ENCODE peak calls at places on chromosomes 16 and 17, in four cellular contexts. M is adrenal gland, F is suprapubic skin, L is gastrocnemius medialis. G is an unnamed sample.

GRCh38 chr17:63356275-63356905 is 89.7 kb downstream of the CYB561 start:
- DNase-seq in L (no peak), M (peak), F (no peak), G (no peak)

GRCh38 chr16:35391328-35391727 is 1931.9 kb downstream of the TP53TG3F start:
- DNase-seq in M (peak), F (no peak), L (no peak), G (no peak)

GRCh38 chr17:17269926-17270773 is 10.9 kb downstream of the COPS3 start:
- DNase-seq in M (no peak), L (no peak), F (no peak), G (no peak)

GRCh38 chr17:74924250-74924948 is at the start of gene OTOP2:
- DNase-seq in F (no peak), L (peak), M (peak), G (no peak)

GRCh38 chr17:18994626-18995025 is 9.9 kb downstream of the FAM83G start:
- DNase-seq in F (no peak), L (no peak), M (no peak), G (no peak)

GRCh38 chr17:49390548-49391324 is 23.9 kb downstream of the PHB1 start:
- DNase-seq in M (no peak), F (no peak), L (no peak), G (no peak)

GRCh38 chr17:66348605-66349165 is 46.3 kb downstream of the PRKCA start:
- DNase-seq in M (peak), F (no peak), L (peak), G (no peak)

GRCh38 chr17:45705123-45706009 is 78.8 kb upstream of the CRHR1 start:
- DNase-seq in F (no peak), M (no peak), L (no peak), G (no peak)

GRCh38 chr17:2053380-2054261 is 1.3 kb upstream of the HIC1 start:
- DNase-seq in L (no peak), M (peak), F (peak), G (peak)

GRCh38 chr16:90023078-90023447 is 3.8 kb upstream of the DBNDD1 start:
- DNase-seq in F (no peak), L (no peak), M (no peak), G (no peak)

GRCh38 chr17:16363749-16364536 is 10.7 kb upstream of the CENPV start:
- DNase-seq in M (peak), L (peak), F (peak), G (peak)

GRCh38 chr17:75367312-75367711 is 38.2 kb downstream of the GRB2 start:
- DNase-seq in F (no peak), L (no peak), M (no peak), G (no peak)

GRCh38 chr17:48498168-48498840 is 32.5 kb downstream of the HOXB1 start:
- DNase-seq in M (no peak), F (no peak), L (no peak), G (no peak)

GRCh38 chr17:79574108-79574507 is 36.7 kb downstream of the RBFOX3 start:
- DNase-seq in L (no peak), F (no peak), M (no peak), G (no peak)

GRCh38 chr17:5555254-5555653 is 29.1 kb downstream of the NLRP1 start:
- DNase-seq in F (no peak), M (no peak), L (no peak), G (no peak)

GRCh38 chr17:5254903-5255521 is 20.4 kb upstream of the SCIMP start:
- DNase-seq in F (no peak), M (no peak), L (no peak), G (no peak)

GRCh38 chr16:30104090-30104489 is 8.1 kb upstream of the YPEL3 start:
- DNase-seq in L (no peak), M (no peak), F (no peak), G (no peak)

GRCh38 chr16:8804313-8804712 is 6.7 kb downstream of the PMM2 start:
- DNase-seq in M (no peak), L (no peak), F (no peak), G (no peak)

GRCh38 chr16:8808613-8809353 is 11.1 kb downstream of the PMM2 start:
- DNase-seq in L (no peak), F (no peak), M (no peak), G (no peak)

GRCh38 chr16:8808009-8808408 is 10.4 kb downstream of the PMM2 start:
- DNase-seq in F (no peak), M (no peak), L (no peak), G (no peak)

GRCh38 chr16:8806272-8806983 is 8.8 kb downstream of the PMM2 start:
- DNase-seq in F (no peak), L (no peak), M (no peak), G (no peak)

GRCh38 chr16:8807189-8807588 is 9.6 kb downstream of the PMM2 start:
- DNase-seq in L (no peak), F (no peak), M (no peak), G (no peak)
- TF ChIP-seq POLR2A in L (no peak), F (no peak), M (no peak), G (no peak)

GRCh38 chr17:29563816-29564215 is 3.0 kb downstream of the ABHD15 start:
- DNase-seq in L (no peak), M (no peak), F (peak), G (no peak)

GRCh38 chr17:29559640-29560039 is 7.2 kb downstream of the ABHD15 start:
- DNase-seq in F (no peak), L (no peak), M (no peak), G (no peak)

GRCh38 chr17:29562615-29563014 is 4.2 kb downstream of the ABHD15 start:
- DNase-seq in L (no peak), F (peak), M (no peak), G (no peak)

GRCh38 chr17:29560306-29560705 is 6.5 kb downstream of the ABHD15 start:
- DNase-seq in F (no peak), M (peak), L (no peak), G (no peak)

GRCh38 chr17:29561541-29562517 is 5.0 kb downstream of the ABHD15 start:
- DNase-seq in F (peak), L (no peak), M (peak), G (no peak)
- TF ChIP-seq POLR2A in F (no peak), L (no peak), M (no peak), G (no peak)

GRCh38 chr16:67228034-67228785 is 1.3 kb downstream of the TMEM208 start:
- DNase-seq in F (no peak), M (no peak), L (no peak), G (no peak)
- TF ChIP-seq POLR2A in F (no peak), M (no peak), L (no peak), G (no peak)

GRCh38 chr17:28711723-28712036 is at the start of gene PROCA1:
- DNase-seq in M (no peak), L (no peak), F (no peak), G (no peak)

GRCh38 chr17:28712705-28713415 is 1.2 kb upstream of the PROCA1 start:
- DNase-seq in L (no peak), F (no peak), M (no peak), G (no peak)

GRCh38 chr17:28714281-28714680 is 2.6 kb upstream of the PROCA1 start:
- DNase-seq in F (no peak), M (no peak), L (no peak), G (no peak)

GRCh38 chr17:28712037-28712704 is 483 bp upstream of the PROCA1 start:
- DNase-seq in L (no peak), M (no peak), F (no peak), G (peak)

GRCh38 chr17:28710948-28711722 is 553 bp downstream of the PROCA1 start:
- DNase-seq in L (peak), F (peak), M (peak), G (peak)
- TF ChIP-seq POLR2A in L (peak), F (no peak), M (peak), G (peak)

DNA sequence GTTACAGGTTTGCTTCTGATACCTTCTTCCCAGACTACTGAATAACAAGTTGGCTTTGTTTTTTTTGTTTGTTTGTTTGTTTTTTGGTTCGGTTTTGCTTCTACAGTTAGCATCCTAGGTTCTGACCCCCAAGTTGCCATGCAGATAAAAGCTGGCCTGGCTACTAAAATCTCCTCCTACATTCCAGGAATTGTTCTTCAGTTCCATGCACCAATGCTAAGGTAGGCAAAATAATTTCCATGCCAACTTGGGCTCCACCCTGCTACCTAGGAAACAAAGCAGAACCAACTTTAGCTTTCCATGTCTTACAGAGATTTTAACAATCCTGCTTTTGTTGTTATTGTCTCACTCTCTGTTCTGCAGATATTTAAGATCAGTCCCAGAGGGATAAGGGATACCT is 495.5 kb upstream of the SOX9 start:
- DNase-seq in M (no peak), L (no peak), F (no peak), G (no peak)
- TF ChIP-seq POLR2A in M (no peak), L (no peak), F (no peak), G (no peak)

GRCh38 chr17:7477392-7478275 is 1.8 kb downstream of the ZBTB4 start:
- DNase-seq in F (no peak), L (peak), M (peak), G (no peak)

GRCh38 chr17:7479139-7479388 is 367 bp downstream of the ZBTB4 start:
- DNase-seq in F (no peak), M (no peak), L (no peak), G (no peak)

GRCh38 chr17:7476951-7477350 is 2.5 kb downstream of the ZBTB4 start:
- DNase-seq in M (no peak), L (no peak), F (no peak), G (no peak)

GRCh38 chr17:7478276-7479138 is 924 bp downstream of the ZBTB4 start:
- DNase-seq in L (peak), M (peak), F (no peak), G (no peak)

DNA sequence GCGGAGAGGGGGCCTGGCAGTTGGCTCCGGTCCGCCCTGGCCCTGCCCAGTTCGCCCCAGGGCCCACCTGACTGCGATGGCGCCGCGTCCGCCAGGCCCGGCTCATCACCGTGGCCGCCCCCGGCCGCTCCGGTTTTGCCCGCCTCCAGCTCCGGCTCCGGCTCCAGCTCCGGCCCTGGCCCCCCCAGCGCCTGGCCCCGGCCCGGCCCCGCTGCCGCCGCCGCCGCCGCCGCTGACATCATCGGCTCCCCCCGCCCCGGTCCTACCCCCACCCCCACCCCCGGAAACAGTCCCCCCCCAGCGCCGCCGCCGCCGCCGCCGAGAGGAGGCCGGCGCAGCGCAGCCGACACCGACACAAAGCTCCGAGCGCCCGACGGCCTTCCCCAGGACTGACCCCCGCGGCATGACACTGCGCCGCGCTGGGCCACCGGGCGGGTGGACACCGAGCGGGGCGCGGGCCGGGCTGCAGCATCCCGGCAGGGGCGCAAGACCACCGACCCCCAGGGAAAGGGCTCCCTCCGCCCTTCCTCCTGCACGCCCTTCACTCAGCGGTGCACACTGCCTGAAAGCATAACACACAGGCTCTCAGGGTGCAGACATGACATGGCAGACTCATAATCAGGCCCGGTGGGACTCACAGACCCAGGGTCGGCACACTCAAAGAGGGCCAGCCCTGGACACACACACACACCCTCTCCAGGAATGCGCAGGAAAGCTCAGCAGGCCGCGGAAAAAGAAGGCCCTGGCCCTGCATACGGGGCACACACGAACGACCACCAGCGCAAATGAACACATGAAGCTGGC is at the start of gene ZBTB4:
- DNase-seq in L (peak), M (peak), F (no peak), G (no peak)
- TF ChIP-seq POLR2A in L (peak), M (peak), F (no peak), G (peak)

DNA sequence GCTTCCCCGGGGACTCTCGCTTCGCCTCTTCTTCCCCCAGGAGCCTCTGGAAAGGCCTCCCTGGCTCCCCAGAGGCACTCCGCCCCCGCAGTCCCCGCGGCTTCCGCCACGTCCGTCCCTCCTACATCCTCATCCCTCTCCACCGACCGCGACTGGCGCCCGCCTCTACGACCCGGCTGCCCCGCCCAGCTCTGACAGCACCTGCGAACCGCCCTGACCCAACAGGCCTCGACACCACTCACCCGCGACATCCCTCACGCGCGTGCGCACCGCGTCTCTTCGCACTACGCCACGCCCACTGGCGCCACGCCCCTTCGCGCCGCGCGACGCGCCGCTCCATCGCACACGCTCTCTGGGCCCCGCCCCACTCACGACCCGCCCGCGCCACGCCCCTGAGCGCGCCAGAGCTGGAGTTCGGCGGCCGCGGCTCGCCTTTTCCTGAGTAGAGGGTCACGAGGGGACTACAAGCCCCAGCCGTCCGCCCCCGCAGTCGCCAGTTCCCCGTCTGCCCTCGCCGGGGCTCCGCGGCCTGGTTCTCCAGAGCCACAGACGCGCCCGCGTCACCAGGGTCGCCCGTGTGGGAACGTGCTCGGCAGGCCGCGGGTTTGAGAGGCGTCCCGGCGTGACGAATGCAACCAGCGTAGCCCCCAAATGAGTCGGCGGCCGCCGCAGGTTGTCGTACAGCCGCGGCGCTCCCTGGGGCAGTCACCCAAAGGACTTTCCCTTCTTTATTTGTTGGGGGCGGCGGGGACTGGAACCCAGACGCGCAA is 56.2 kb upstream of the LRRC37A3 start:
- DNase-seq in M (peak), L (peak), F (peak), G (peak)
- TF ChIP-seq POLR2A in M (peak), L (peak), F (peak), G (peak)